ENCODE peak calls at places on chromosomes 3 and 15, in four cellular contexts. P, S, Q and Z are unnamed samples.

GRCh38 chr3:25901796-25902195 is 111.9 kb downstream of the OXSM start:
- DNase-seq in P (no peak), S (no peak), Q (no peak), Z (no peak)

GRCh38 chr3:33758874-33759273 is 39.6 kb upstream of the PDCD6IP start:
- DNase-seq in P (no peak), S (no peak), Q (no peak), Z (no peak)

GRCh38 chr15:88920186-88920891 is 7.2 kb upstream of the MFGE8 start:
- DNase-seq in P (peak), S (no peak), Q (no peak), Z (no peak)

GRCh38 chr3:122305818-122306621 is 19.0 kb upstream of the CSTA start:
- DNase-seq in P (no peak), S (peak), Q (peak), Z (peak)

GRCh38 chr3:180351601-180352000 is 250.4 kb upstream of the TTC14 start:
- DNase-seq in P (no peak), S (no peak), Q (no peak), Z (no peak)

GRCh38 chr15:86611392-86612040 is 531.8 kb downstream of the AGBL1 start:
- DNase-seq in P (peak), S (peak), Q (peak), Z (no peak)

GRCh38 chr3:158106773-158107461 is 697 bp upstream of the SHOX2 start:
- DNase-seq in P (peak), S (peak), Q (peak), Z (peak)

GRCh38 chr15:52139599-52140462 is 27.3 kb upstream of the BCL2L10 start:
- DNase-seq in P (peak), S (peak), Q (peak), Z (peak)

GRCh38 chr3:165638066-165638465 is 199.2 kb downstream of the BCHE start:
- DNase-seq in P (no peak), S (no peak), Q (no peak), Z (no peak)

GRCh38 chr15:40472171-40472727 is 1.5 kb downstream of the CHST14 start:
- DNase-seq in P (no peak), S (no peak), Q (no peak), Z (no peak)

GRCh38 chr3:72523409-72524172 is 324.7 kb downstream of the SHQ1 start:
- DNase-seq in P (no peak), S (no peak), Q (no peak), Z (no peak)

GRCh38 chr3:105905328-105905727 is 36.5 kb upstream of the CBLB start:
- DNase-seq in P (no peak), S (no peak), Q (no peak), Z (no peak)

GRCh38 chr3:48960841-48961413 is 29.1 kb upstream of the P4HTM start:
- DNase-seq in P (peak), S (no peak), Q (no peak), Z (no peak)

GRCh38 chr15:24684313-24684712 is 8.7 kb downstream of the NPAP1 start:
- DNase-seq in P (no peak), S (no peak), Q (no peak), Z (no peak)

GRCh38 chr15:24678485-24678884 is 2.9 kb downstream of the NPAP1 start:
- DNase-seq in P (no peak), S (peak), Q (no peak), Z (peak)

GRCh38 chr15:24683736-24684135 is 8.2 kb downstream of the NPAP1 start:
- DNase-seq in P (no peak), S (no peak), Q (no peak), Z (no peak)
- H2AFZ ChIP-seq in P (no peak), S (no peak), Q (no peak), Z (no peak)

DNA sequence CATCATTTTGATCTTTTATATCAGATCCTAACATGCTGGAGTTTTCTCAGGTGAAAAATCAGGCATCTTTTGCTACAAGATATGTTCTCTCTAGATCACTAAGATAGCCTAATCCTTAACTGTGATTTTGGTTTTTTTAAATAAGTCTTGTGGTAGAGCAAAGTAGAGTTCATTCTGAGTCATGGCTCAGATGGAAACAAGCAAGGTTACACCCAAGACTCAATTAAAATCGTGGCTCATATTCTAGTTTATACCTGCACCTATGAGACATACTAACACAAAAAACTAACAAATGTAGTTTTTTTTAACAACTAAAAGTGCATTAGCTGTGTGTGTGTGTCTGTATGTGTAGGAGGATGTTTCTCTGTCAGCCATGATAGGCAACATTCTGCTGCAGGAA is 428.2 kb downstream of the NLGN1 start:
- DNase-seq in P (no peak), S (no peak), Q (no peak), Z (no peak)
- H2AFZ ChIP-seq in P (no peak), S (no peak), Q (no peak), Z (no peak)

GRCh38 chr3:79766474-79767193 is 1.2 kb downstream of the ROBO1 start:
- DNase-seq in P (no peak), S (peak), Q (peak), Z (peak)
- H2AFZ ChIP-seq in P (no peak), S (peak), Q (peak), Z (peak)

GRCh38 chr3:128274837-128275236 is 121.6 kb downstream of the EEFSEC start:
- DNase-seq in P (peak), S (no peak), Q (no peak), Z (no peak)
- H2AFZ ChIP-seq in P (no peak), S (no peak), Q (no peak), Z (no peak)

GRCh38 chr3:45208587-45208986 is 17.5 kb downstream of the TMEM158 start:
- DNase-seq in P (no peak), S (no peak), Q (no peak), Z (no peak)

GRCh38 chr3:45214061-45214680 is 11.9 kb downstream of the TMEM158 start:
- DNase-seq in P (no peak), S (peak), Q (no peak), Z (no peak)

GRCh38 chr3:45210308-45211038 is 15.6 kb downstream of the TMEM158 start:
- DNase-seq in P (peak), S (peak), Q (peak), Z (peak)

GRCh38 chr3:45212095-45212468 is 14.0 kb downstream of the TMEM158 start:
- DNase-seq in P (peak), S (peak), Q (no peak), Z (no peak)

DNA sequence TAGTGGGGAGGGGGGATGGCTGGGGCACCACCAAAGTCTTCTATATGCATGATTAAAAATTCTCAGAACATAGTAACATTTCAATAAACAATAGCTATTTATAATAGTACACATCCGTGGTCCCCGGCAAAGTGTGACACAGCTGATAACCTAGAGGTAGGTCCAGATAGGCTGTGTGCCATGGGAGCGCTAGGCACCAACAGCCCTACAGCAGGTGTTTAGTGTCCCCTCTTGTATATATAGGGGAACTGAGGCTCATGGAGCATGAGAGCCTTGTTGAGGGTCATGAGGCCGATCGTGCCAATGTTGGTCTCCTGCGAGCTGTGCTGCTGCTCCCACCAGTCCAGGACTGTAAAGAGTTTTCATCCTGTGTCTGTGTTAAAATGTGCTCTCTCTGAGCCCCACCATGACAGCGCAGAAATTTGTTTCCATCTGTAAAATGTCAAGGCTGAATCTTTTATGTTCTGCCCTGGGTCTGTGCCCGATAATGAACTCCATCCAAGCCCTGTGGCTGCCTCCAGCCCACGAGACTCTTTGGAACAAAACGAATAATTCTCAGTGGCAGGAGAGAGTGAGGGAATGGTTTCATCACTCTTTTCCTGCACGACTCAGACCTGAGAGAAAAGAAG is 14.5 kb downstream of the TMEM158 start:
- DNase-seq in P (no peak), S (no peak), Q (peak), Z (no peak)
- H2AFZ ChIP-seq in P (no peak), S (no peak), Q (no peak), Z (no peak)

GRCh38 chr3:31776016-31776415 is 205.0 kb downstream of the OSBPL10 start:
- DNase-seq in P (no peak), S (no peak), Q (no peak), Z (no peak)

GRCh38 chr3:31775383-31775782 is 205.7 kb downstream of the OSBPL10 start:
- DNase-seq in P (no peak), S (no peak), Q (no peak), Z (no peak)

GRCh38 chr3:31772781-31773180 is 208.3 kb downstream of the OSBPL10 start:
- DNase-seq in P (no peak), S (no peak), Q (no peak), Z (no peak)

GRCh38 chr3:31770822-31771326 is 210.2 kb downstream of the OSBPL10 start:
- DNase-seq in P (peak), S (no peak), Q (no peak), Z (no peak)

DNA sequence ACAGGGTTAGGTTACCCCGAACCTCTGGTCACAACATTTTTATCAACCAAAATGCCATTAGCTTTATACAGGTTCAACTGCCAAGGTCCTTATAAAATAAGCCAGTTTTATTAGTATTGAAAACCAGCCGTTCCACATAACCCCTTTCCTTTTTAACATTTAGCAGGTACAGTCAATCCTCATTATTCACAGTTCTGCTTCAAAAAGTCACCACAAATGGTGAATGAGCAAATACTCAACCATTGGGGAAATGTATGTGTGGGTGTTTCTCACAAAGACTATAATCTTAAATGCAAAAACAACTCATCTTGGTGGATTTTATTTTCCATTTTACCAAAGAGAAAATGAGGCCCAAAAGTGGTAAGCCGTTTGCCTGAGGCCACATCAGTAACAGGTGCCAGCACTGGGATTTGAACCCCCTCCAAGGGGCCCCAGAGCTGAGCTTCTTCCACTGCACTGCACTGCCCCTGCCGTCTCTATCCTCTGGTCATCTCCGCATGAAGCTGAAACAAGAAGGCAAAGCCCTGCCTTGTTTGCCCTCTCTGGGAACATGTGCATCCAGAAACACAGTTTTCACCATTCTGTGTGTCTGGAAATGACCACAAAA is 208.8 kb downstream of the OSBPL10 start:
- DNase-seq in P (no peak), S (no peak), Q (no peak), Z (no peak)
- H2AFZ ChIP-seq in P (no peak), S (no peak), Q (no peak), Z (no peak)

GRCh38 chr3:36248374-36248773 is 131.9 kb upstream of the STAC start:
- DNase-seq in P (no peak), S (peak), Q (no peak), Z (no peak)

GRCh38 chr3:36244728-36245127 is 135.6 kb upstream of the STAC start:
- DNase-seq in P (no peak), S (no peak), Q (no peak), Z (no peak)
- H2AFZ ChIP-seq in P (no peak), S (no peak), Q (no peak), Z (no peak)

GRCh38 chr3:133476971-133477375 is 77.1 kb downstream of the BFSP2 start:
- DNase-seq in P (no peak), S (no peak), Q (peak), Z (no peak)

GRCh38 chr3:133479401-133479800 is 79.5 kb downstream of the BFSP2 start:
- DNase-seq in P (no peak), S (no peak), Q (no peak), Z (no peak)

GRCh38 chr3:133478624-133479023 is 78.8 kb downstream of the BFSP2 start:
- DNase-seq in P (no peak), S (no peak), Q (no peak), Z (peak)

GRCh38 chr3:133477497-133477896 is 77.6 kb downstream of the BFSP2 start:
- DNase-seq in P (no peak), S (no peak), Q (no peak), Z (no peak)

GRCh38 chr3:133479895-133480669 is 80.2 kb downstream of the BFSP2 start:
- DNase-seq in P (no peak), S (no peak), Q (peak), Z (peak)
- H2AFZ ChIP-seq in P (no peak), S (peak), Q (no peak), Z (no peak)